ENCODE peak calls at places on chromosome 19, in five cellular contexts. L is tibial nerve, N is IMR-90, X is HCT116, E is adrenal gland. G is an unnamed sample.

GRCh38 chr19:2389594-2389993 is 29.5 kb downstream of the TMPRSS9 start:
- DNase-seq in L (no peak), N (no peak), X (no peak), E (no peak), G (no peak)

GRCh38 chr19:49585023-49585422 is 3.9 kb downstream of the PRRG2 start:
- DNase-seq in L (no peak), N (no peak), X (no peak), E (no peak), G (no peak)

GRCh38 chr19:15115080-15115479 is 7.9 kb downstream of the SYDE1 start:
- DNase-seq in L (peak; percentile 45), N (peak; percentile 68), X (no peak), E (peak; percentile 73), G (peak; percentile 66)

GRCh38 chr19:51687791-51688664 is 5.1 kb upstream of the SPACA6 start:
- DNase-seq in L (peak; percentile 39), N (peak; percentile 44), X (no peak), E (peak; percentile 79), G (no peak)

GRCh38 chr19:50512112-50512998 is 1.4 kb downstream of the ASPDH start:
- DNase-seq in L (no peak), N (no peak), X (no peak), E (no peak), G (no peak)

GRCh38 chr19:41239961-41240574 is 21.0 kb downstream of the AXL start:
- DNase-seq in L (no peak), N (no peak), X (no peak), E (no peak), G (no peak)

GRCh38 chr19:35792312-35792711 is 16.9 kb downstream of the ARHGAP33 start:
- DNase-seq in L (no peak), N (no peak), X (no peak), E (no peak), G (no peak)

GRCh38 chr19:12838182-12838890 is at the start of gene MAST1:
- DNase-seq in L (no peak), N (no peak), X (no peak), E (peak; percentile 39), G (peak; percentile 56)

GRCh38 chr19:27929399-27929798 is 1283.6 kb downstream of the UQCRFS1 start:
- DNase-seq in L (no peak), N (no peak), X (no peak), E (no peak), G (no peak)

GRCh38 chr19:49913720-49914119 is 15.3 kb upstream of the ATF5 start:
- DNase-seq in L (no peak), N (no peak), X (no peak), E (no peak), G (no peak)

GRCh38 chr19:43624933-43625332 is 5.5 kb upstream of the ZNF428 start:
- DNase-seq in L (no peak), N (peak; percentile 8), X (peak; percentile 72), E (peak; percentile 48), G (peak; percentile 85)

GRCh38 chr19:40811478-40812341 is 12.7 kb downstream of the EGLN2 start:
- DNase-seq in L (no peak), N (no peak), X (no peak), E (no peak), G (peak; percentile 62)

GRCh38 chr19:3712663-3713531 is 4.7 kb downstream of the TJP3 start:
- DNase-seq in L (no peak), N (no peak), X (peak; percentile 37), E (no peak), G (peak; percentile 84)

GRCh38 chr19:51293571-51294210 is 17.8 kb upstream of the IGLON5 start:
- DNase-seq in L (no peak), N (no peak), X (no peak), E (no peak), G (no peak)

GRCh38 chr19:50046649-50047503 is 21.1 kb downstream of the ZNF473 start:
- DNase-seq in L (peak; percentile 26), N (peak; percentile 18), X (peak; percentile 27), E (peak; percentile 60), G (no peak)

GRCh38 chr19:18649371-18650047 is 12.7 kb downstream of the KLHL26 start:
- DNase-seq in L (peak; percentile 64), N (peak; percentile 70), X (no peak), E (no peak), G (peak; percentile 69)

GRCh38 chr19:21133633-21134032 is 8.2 kb upstream of the ZNF431 start:
- DNase-seq in L (no peak), N (no peak), X (no peak), E (no peak), G (no peak)

GRCh38 chr19:55369651-55370304 is 485 bp downstream of the IL11 start:
- DNase-seq in L (no peak), N (peak; percentile 76), X (no peak), E (no peak), G (no peak)

GRCh38 chr19:16039081-16039480 is 37.2 kb upstream of the TPM4 start:
- DNase-seq in L (no peak), N (no peak), X (no peak), E (no peak), G (peak; percentile 37)

GRCh38 chr19:21697171-21697570 is 70.2 kb downstream of the ZNF100 start:
- DNase-seq in L (no peak), N (no peak), X (no peak), E (no peak), G (no peak)

GRCh38 chr19:1766800-1767352 is 13.6 kb downstream of the ONECUT3 start:
- DNase-seq in L (no peak), N (no peak), X (no peak), E (no peak), G (no peak)

GRCh38 chr19:43625918-43626579 is 6.6 kb upstream of the ZNF428 start:
- DNase-seq in L (no peak), N (no peak), X (no peak), E (no peak), G (no peak)

GRCh38 chr19:40687525-40688016 is 2.9 kb downstream of the NUMBL start:
- DNase-seq in L (peak; percentile 97), N (peak; percentile 86), X (no peak), E (peak; percentile 39), G (peak; percentile 75)

GRCh38 chr19:1567116-1567847 is 843 bp downstream of the MEX3D start:
- DNase-seq in L (no peak), N (no peak), X (no peak), E (no peak), G (no peak)

GRCh38 chr19:30202060-30202600 is 170.1 kb upstream of the ZNF536 start:
- DNase-seq in L (no peak), N (no peak), X (no peak), E (no peak), G (no peak)

GRCh38 chr19:1653300-1653628 is 849 bp upstream of the TCF3 start:
- DNase-seq in L (peak; percentile 38), N (no peak), X (no peak), E (no peak), G (no peak)

DNA sequence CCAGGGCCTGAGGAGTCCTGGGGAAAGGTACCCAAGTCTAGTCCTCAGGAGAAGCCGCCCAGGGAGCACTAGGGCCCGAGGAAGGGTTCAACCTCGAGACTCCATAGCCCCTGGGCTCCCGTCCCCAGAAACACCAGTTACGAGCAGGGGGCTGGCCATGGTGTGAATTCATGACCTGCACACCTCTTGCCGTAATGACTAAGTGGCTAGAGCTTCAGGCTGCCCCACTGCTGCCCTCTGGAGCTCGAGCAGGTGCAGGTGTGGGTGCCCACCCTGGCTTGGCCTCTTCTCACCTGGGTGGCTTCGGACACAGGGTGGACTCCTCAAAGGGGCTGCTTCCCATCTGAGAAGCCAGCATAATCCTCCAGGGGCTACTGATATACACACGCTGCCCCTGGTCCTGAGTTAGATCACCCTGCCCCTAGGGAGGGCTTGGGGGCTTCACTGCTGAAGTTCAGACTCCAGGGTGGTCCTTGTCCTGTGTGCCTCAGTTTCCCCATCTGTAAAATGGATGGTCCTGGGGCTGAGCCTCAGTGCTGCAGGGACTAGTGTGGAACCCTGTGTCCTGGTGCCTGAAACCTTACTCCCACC is 13.6 kb downstream of the SPC24 start:
- DNase-seq in L (no peak), N (no peak), X (no peak), E (no peak), G (no peak)
- TF ChIP-seq CTCF in L (no peak), N (no peak), X (no peak), E (no peak), G (no peak)

GRCh38 chr19:5692785-5693194 is 2.7 kb downstream of the RPL36 start:
- DNase-seq in L (no peak), N (no peak), X (no peak), E (no peak), G (no peak)

GRCh38 chr19:5695649-5696195 is 5.6 kb downstream of the RPL36 start:
- DNase-seq in L (no peak), N (no peak), X (no peak), E (no peak), G (no peak)

GRCh38 chr19:5694952-5695648 is 5.0 kb downstream of the RPL36 start:
- DNase-seq in L (no peak), N (no peak), X (no peak), E (no peak), G (no peak)

GRCh38 chr19:5693195-5694166 is 3.4 kb downstream of the RPL36 start:
- DNase-seq in L (no peak), N (no peak), X (no peak), E (peak; percentile 69), G (no peak)

GRCh38 chr19:5694167-5694951 is 4.3 kb downstream of the RPL36 start:
- DNase-seq in L (no peak), N (no peak), X (no peak), E (no peak), G (no peak)
- TF ChIP-seq POLR2A in L (no peak), N (no peak), X (no peak), E (no peak), G (no peak)

GRCh38 chr19:39154084-39154625 is 28.6 kb downstream of the PAK4 start:
- DNase-seq in L (no peak), N (no peak), X (no peak), E (no peak), G (no peak)
- H3K4me1 ChIP-seq in L (peaks cover 26% of the 10 kb centered on the region), N (peaks cover 22% of the 10 kb centered on the region), X (peaks cover 37% of the 10 kb centered on the region), E (peaks cover 17% of the 10 kb centered on the region), G (no peaks in the 10 kb centered on the region)

GRCh38 chr19:33437351-33438015 is 64.0 kb downstream of the CEBPG start:
- DNase-seq in L (no peak), N (no peak), X (no peak), E (no peak), G (no peak)

GRCh38 chr19:33440241-33440640 is 66.7 kb downstream of the CEBPG start:
- DNase-seq in L (no peak), N (no peak), X (no peak), E (no peak), G (no peak)

GRCh38 chr19:33438987-33439781 is 65.7 kb downstream of the CEBPG start:
- DNase-seq in L (no peak), N (no peak), X (no peak), E (no peak), G (peak; percentile 38)

GRCh38 chr19:33436360-33437345 is 63.1 kb downstream of the CEBPG start:
- DNase-seq in L (no peak), N (no peak), X (no peak), E (no peak), G (no peak)

DNA sequence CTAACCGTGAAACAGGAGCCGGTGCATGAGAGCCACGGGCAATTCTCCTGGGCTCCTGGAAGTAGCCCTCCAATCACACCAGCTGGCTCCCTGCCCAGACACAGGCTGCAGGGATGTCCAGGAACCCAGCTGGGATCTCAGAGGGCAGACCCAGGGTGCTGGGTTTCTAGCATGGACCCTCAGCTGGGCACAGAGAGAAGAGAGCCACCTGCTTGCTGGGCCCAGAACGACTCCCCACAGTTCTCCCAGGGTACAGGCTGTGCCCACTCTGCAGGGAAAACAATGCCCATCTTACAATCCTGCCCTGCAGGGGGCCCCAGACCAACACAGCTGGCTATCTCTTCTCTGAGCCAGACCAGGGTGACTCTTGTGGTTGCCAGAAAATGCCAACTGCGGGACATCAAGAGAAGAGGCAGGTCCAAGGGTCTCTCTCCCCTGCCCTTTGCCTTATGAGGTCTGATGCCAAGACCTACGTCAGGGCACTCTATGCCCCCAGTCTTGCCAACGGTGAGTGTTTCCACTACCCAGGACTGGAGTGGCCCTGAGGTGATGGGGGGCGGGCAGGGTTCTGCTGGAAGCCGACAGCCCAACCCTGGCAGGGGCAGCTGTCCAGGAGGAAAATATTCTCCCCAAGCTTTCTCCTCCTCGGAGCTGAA is 64.6 kb downstream of the CEBPG start:
- DNase-seq in L (no peak), N (peak; percentile 10), X (no peak), E (no peak), G (no peak)
- TF ChIP-seq CTCF in L (no peak), N (peak; percentile 14), X (no peak), E (no peak), G (no peak)